ENCODE peak calls at places on chromosomes 6 and 20, in six cellular contexts. One of them, this sample, is unnamed.
A peak's percentile ranks its signal among the peaks of the same experiment; 100 is the strongest.

GRCh38 chr6:125558907-125559306 is 190.5 kb upstream of the HEY2 start:
- DNase-seq in fibroblast of mammary gland: no peak
- DNase-seq in esophagus squamous epithelium: no peak
- DNase-seq in endothelial cell of umbilical vein: no peak
- DNase-seq in astrocyte of the spinal cord: no peak
- DNase-seq in heart left ventricle: no peak
- DNase-seq in this sample: no peak

GRCh38 chr20:44643596-44644383 is 7.7 kb downstream of the ADA start:
- DNase-seq in astrocyte of the spinal cord: peak; percentile 92
- DNase-seq in esophagus squamous epithelium: no peak
- DNase-seq in endothelial cell of umbilical vein: peak; percentile 99
- DNase-seq in fibroblast of mammary gland: peak; percentile 79
- DNase-seq in heart left ventricle: peak; percentile 70
- DNase-seq in this sample: peak; percentile 54

GRCh38 chr6:118804091-118804490 is 89.9 kb upstream of the ASF1A start:
- DNase-seq in fibroblast of mammary gland: no peak
- DNase-seq in esophagus squamous epithelium: no peak
- DNase-seq in astrocyte of the spinal cord: no peak
- DNase-seq in endothelial cell of umbilical vein: no peak
- DNase-seq in heart left ventricle: no peak
- DNase-seq in this sample: no peak

GRCh38 chr6:30002871-30003270 is 58.2 kb upstream of the POLR1H start:
- DNase-seq in heart left ventricle: no peak
- DNase-seq in esophagus squamous epithelium: no peak
- DNase-seq in endothelial cell of umbilical vein: no peak
- DNase-seq in astrocyte of the spinal cord: peak; percentile 32
- DNase-seq in fibroblast of mammary gland: peak; percentile 71
- DNase-seq in this sample: peak; percentile 44

GRCh38 chr20:6169251-6169650 is 46.4 kb upstream of the FERMT1 start:
- DNase-seq in fibroblast of mammary gland: peak; percentile 11
- DNase-seq in endothelial cell of umbilical vein: no peak
- DNase-seq in heart left ventricle: no peak
- DNase-seq in esophagus squamous epithelium: no peak
- DNase-seq in astrocyte of the spinal cord: peak; percentile 1
- DNase-seq in this sample: peak; percentile 10

GRCh38 chr20:32201977-32202363 is 5.6 kb downstream of the PLAGL2 start:
- DNase-seq in fibroblast of mammary gland: peak; percentile 57
- DNase-seq in heart left ventricle: no peak
- DNase-seq in astrocyte of the spinal cord: no peak
- DNase-seq in endothelial cell of umbilical vein: no peak
- DNase-seq in esophagus squamous epithelium: no peak
- DNase-seq in this sample: no peak

GRCh38 chr20:62423326-62423706 is 4.0 kb downstream of the RBBP8NL start:
- DNase-seq in astrocyte of the spinal cord: no peak
- DNase-seq in fibroblast of mammary gland: no peak
- DNase-seq in endothelial cell of umbilical vein: no peak
- DNase-seq in heart left ventricle: no peak
- DNase-seq in esophagus squamous epithelium: no peak
- DNase-seq in this sample: no peak

GRCh38 chr6:82988904-82989303 is 76.7 kb downstream of the UBE3D start:
- DNase-seq in esophagus squamous epithelium: no peak
- DNase-seq in astrocyte of the spinal cord: peak; percentile 14
- DNase-seq in endothelial cell of umbilical vein: peak; percentile 6
- DNase-seq in heart left ventricle: no peak
- DNase-seq in fibroblast of mammary gland: peak; percentile 10
- DNase-seq in this sample: peak; percentile 46

GRCh38 chr6:159971341-159972178 is 2.7 kb downstream of the IGF2R start:
- DNase-seq in astrocyte of the spinal cord: no peak
- DNase-seq in fibroblast of mammary gland: no peak
- DNase-seq in heart left ventricle: no peak
- DNase-seq in esophagus squamous epithelium: no peak
- DNase-seq in endothelial cell of umbilical vein: no peak
- DNase-seq in this sample: no peak
- H3K4me3 ChIP-seq in astrocyte of the spinal cord: no peak overlapping the region
- H3K4me3 ChIP-seq in fibroblast of mammary gland: no peak overlapping the region
- H3K4me3 ChIP-seq in heart left ventricle: peak overlapping the region; percentile 94
- H3K4me3 ChIP-seq in esophagus squamous epithelium: no peak overlapping the region
- H3K4me3 ChIP-seq in endothelial cell of umbilical vein: no peak overlapping the region
- H3K4me3 ChIP-seq in this sample: no peak overlapping the region

DNA sequence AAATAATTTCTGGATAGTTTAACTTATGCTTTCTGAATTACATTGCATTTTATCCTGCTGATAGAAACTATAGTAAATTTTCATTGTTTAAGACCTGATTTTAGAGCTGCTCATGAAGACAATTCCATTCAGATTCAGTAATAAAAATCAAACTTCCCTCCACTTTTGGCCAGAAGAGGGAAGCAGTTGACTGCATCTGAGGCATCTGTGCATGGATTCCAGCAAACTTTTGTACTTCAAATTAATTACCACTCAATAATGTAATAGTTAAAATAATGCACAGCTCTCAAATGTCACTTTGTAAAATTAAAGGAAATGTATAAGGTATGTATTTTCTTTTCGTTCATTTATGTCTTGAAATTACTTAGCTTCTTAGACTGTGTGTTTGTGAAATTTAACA is 64.2 kb upstream of the SLC35B3 start:
- DNase-seq in astrocyte of the spinal cord: no peak
- DNase-seq in endothelial cell of umbilical vein: no peak
- DNase-seq in heart left ventricle: no peak
- DNase-seq in fibroblast of mammary gland: no peak
- DNase-seq in esophagus squamous epithelium: no peak
- DNase-seq in this sample: peak; percentile 1
- TF ChIP-seq CTCF in astrocyte of the spinal cord: peak; percentile 37
- TF ChIP-seq CTCF in endothelial cell of umbilical vein: peak; percentile 5
- TF ChIP-seq CTCF in heart left ventricle: no peak
- TF ChIP-seq CTCF in fibroblast of mammary gland: no peak
- TF ChIP-seq CTCF in esophagus squamous epithelium: no peak
- TF ChIP-seq CTCF in this sample: peak; percentile 9

DNA sequence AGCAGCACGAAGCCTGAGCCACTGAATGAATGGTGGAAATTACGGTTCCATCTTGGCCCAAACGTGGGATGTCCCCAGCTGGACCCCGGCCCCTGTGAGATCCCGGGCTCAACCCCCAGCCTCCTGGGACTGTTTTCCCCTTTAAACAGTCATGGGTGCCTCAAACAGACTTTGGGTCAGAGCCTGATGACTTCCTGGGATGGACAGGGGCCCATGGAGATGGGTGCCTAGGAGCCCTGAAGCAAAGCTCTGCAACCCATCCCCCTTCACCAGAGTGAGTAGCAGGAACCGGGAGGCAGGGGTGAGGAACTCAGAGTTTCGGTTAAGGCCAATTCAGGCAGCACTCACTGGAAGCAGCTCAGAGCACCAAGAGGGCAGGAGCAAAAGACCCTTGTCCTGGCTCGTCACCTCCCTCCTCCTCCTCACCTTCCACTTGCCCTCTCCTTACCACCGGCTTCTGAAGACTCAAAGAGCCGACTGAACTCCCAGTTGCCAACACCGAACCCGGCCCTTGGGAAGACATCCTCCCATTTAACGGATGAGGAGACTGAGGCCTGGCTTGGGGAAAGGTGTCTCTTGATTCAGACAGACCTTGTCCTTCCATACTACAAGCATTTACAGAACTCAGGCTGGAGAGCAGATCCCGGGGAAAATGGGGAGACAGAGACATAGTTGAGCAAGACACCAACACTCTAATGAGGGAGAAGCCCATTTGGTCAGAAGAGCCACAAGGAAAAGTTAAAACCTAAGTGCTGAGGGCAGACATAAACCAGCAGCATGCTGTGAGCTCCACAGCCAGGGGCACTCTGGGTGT is 14.9 kb upstream of the TLDC2 start:
- DNase-seq in esophagus squamous epithelium: no peak
- DNase-seq in endothelial cell of umbilical vein: no peak
- DNase-seq in astrocyte of the spinal cord: no peak
- DNase-seq in heart left ventricle: no peak
- DNase-seq in fibroblast of mammary gland: no peak
- DNase-seq in this sample: no peak
- H3K4me3 ChIP-seq in esophagus squamous epithelium: peak overlapping the region; percentile 89
- H3K4me3 ChIP-seq in endothelial cell of umbilical vein: peak overlapping the region; percentile 27
- H3K4me3 ChIP-seq in astrocyte of the spinal cord: peak overlapping the region; percentile 67
- H3K4me3 ChIP-seq in heart left ventricle: peak overlapping the region; percentile 70
- H3K4me3 ChIP-seq in fibroblast of mammary gland: peak overlapping the region; percentile 75
- H3K4me3 ChIP-seq in this sample: peak overlapping the region; percentile 76

GRCh38 chr6:10256113-10256690 is 158.7 kb downstream of the TFAP2A start:
- DNase-seq in fibroblast of mammary gland: no peak
- DNase-seq in heart left ventricle: no peak
- DNase-seq in endothelial cell of umbilical vein: no peak
- DNase-seq in astrocyte of the spinal cord: no peak
- DNase-seq in esophagus squamous epithelium: no peak
- DNase-seq in this sample: peak; percentile 12
- TF ChIP-seq CTCF in fibroblast of mammary gland: peak; percentile 20
- TF ChIP-seq CTCF in heart left ventricle: no peak
- TF ChIP-seq CTCF in endothelial cell of umbilical vein: no peak
- TF ChIP-seq CTCF in astrocyte of the spinal cord: peak; percentile 41
- TF ChIP-seq CTCF in esophagus squamous epithelium: no peak
- TF ChIP-seq CTCF in this sample: peak; percentile 46

GRCh38 chr20:1937316-1937976 is 42.2 kb downstream of the SIRPA start:
- DNase-seq in endothelial cell of umbilical vein: no peak
- DNase-seq in esophagus squamous epithelium: no peak
- DNase-seq in heart left ventricle: no peak
- DNase-seq in fibroblast of mammary gland: no peak
- DNase-seq in astrocyte of the spinal cord: no peak
- DNase-seq in this sample: no peak
- H3K4me3 ChIP-seq in endothelial cell of umbilical vein: no peak overlapping the region
- H3K4me3 ChIP-seq in esophagus squamous epithelium: no peak overlapping the region
- H3K4me3 ChIP-seq in heart left ventricle: no peak overlapping the region
- H3K4me3 ChIP-seq in fibroblast of mammary gland: no peak overlapping the region
- H3K4me3 ChIP-seq in astrocyte of the spinal cord: no peak overlapping the region
- H3K4me3 ChIP-seq in this sample: no peak overlapping the region

This sample was measured in fibroblast of the aortic adventitia.